ENCODE peak calls at places on chromosome 7, in four cellular contexts. A is fibroblast of mammary gland, E is cardiac muscle cell, T is foreskin fibroblast. B is an unnamed sample.
A peak's percentile ranks its signal among the peaks of the same experiment; 100 is the strongest.

GRCh38 chr7:82294258-82294855 is 149.2 kb downstream of the CACNA2D1 start:
- DNase-seq in A (peak; percentile 65), T (peak; percentile 46), E (no peak), B (no peak)

GRCh38 chr7:152419473-152420429 is 16.1 kb downstream of the KMT2C start:
- DNase-seq in A (no peak), T (no peak), E (no peak), B (no peak)

GRCh38 chr7:112573302-112574039 is 92.7 kb downstream of the LSMEM1 start:
- DNase-seq in T (peak; percentile 20), E (no peak), A (peak; percentile 27), B (no peak)

GRCh38 chr7:128948312-128948973 is 10.7 kb downstream of the IRF5 start:
- DNase-seq in A (peak; percentile 8), E (no peak), T (no peak), B (no peak)

GRCh38 chr7:95264225-95264927 is 60.0 kb downstream of the PON1 start:
- DNase-seq in E (no peak), A (peak; percentile 52), T (peak; percentile 24), B (no peak)

GRCh38 chr7:2227699-2228098 is 5.0 kb downstream of the MAD1L1 start:
- DNase-seq in T (no peak), E (no peak), A (no peak), B (no peak)

GRCh38 chr7:140035400-140036223 is 27.1 kb downstream of the PARP12 start:
- DNase-seq in T (peak; percentile 85), E (no peak), A (peak; percentile 87), B (no peak)

GRCh38 chr7:95688931-95689453 is 83.4 kb upstream of the DYNC1I1 start:
- DNase-seq in E (no peak), T (peak; percentile 38), A (peak; percentile 56), B (no peak)

GRCh38 chr7:75734586-75735047 is 4.1 kb downstream of the HIP1 start:
- DNase-seq in E (peak; percentile 34), T (peak; percentile 47), A (peak; percentile 63), B (no peak)

GRCh38 chr7:80392229-80393169 is 119.4 kb downstream of the GNAT3 start:
- DNase-seq in T (peak; percentile 60), E (peak; percentile 25), A (peak; percentile 57), B (no peak)

GRCh38 chr7:2639994-2640830 is 8.4 kb downstream of the TTYH3 start:
- DNase-seq in E (no peak), T (no peak), A (no peak), B (no peak)

GRCh38 chr7:120052884-120053382 is 220.0 kb upstream of the KCND2 start:
- DNase-seq in T (peak; percentile 81), A (peak; percentile 99), E (no peak), B (no peak)

GRCh38 chr7:155796381-155797261 is 15.6 kb downstream of the SHH start:
- DNase-seq in T (peak; percentile 69), A (no peak), E (peak; percentile 65), B (peak; percentile 64)

GRCh38 chr7:158623241-158623640 is 35.6 kb upstream of the PTPRN2 start:
- DNase-seq in A (no peak), E (no peak), T (no peak), B (no peak)

GRCh38 chr7:20574784-20575757 is 40.4 kb upstream of the ABCB5 start:
- DNase-seq in A (no peak), E (no peak), T (no peak), B (no peak)

GRCh38 chr7:636396-636795 is 90.1 kb upstream of the DNAAF5 start:
- DNase-seq in E (peak; percentile 7), A (no peak), T (no peak), B (peak; percentile 37)

GRCh38 chr7:157000741-157001653 is 9.5 kb downstream of the MNX1 start:
- DNase-seq in T (peak; percentile 13), A (no peak), E (no peak), B (no peak)

GRCh38 chr7:133704436-133704835 is 422.7 kb upstream of the LRGUK start:
- DNase-seq in A (no peak), E (no peak), T (no peak), B (no peak)

GRCh38 chr7:128004623-128005022 is 26.6 kb downstream of the LRRC4 start:
- DNase-seq in E (no peak), T (no peak), A (no peak), B (no peak)

GRCh38 chr7:131808736-131809135 is 252.3 kb upstream of the PODXL start:
- DNase-seq in A (no peak), E (no peak), T (no peak), B (no peak)

GRCh38 chr7:95780665-95781064 is 8.3 kb downstream of the DYNC1I1 start:
- DNase-seq in E (no peak), T (no peak), A (no peak), B (no peak)

GRCh38 chr7:132121987-132122386 is 454.3 kb downstream of the PLXNA4 start:
- DNase-seq in E (no peak), T (no peak), A (no peak), B (no peak)

GRCh38 chr7:26500749-26501352 is 209.2 kb downstream of the SNX10 start:
- DNase-seq in E (peak; percentile 31), T (peak; percentile 7), A (peak; percentile 51), B (no peak)

GRCh38 chr7:72249106-72249505 is 163.0 kb downstream of the CALN1 start:
- DNase-seq in T (no peak), E (no peak), A (no peak), B (no peak)

GRCh38 chr7:36448781-36449379 is 59.2 kb downstream of the ANLN start:
- DNase-seq in T (peak; percentile 53), E (no peak), A (peak; percentile 22), B (no peak)

GRCh38 chr7:6164491-6164890 is 107.9 kb downstream of the CYTH3 start:
- DNase-seq in A (no peak), E (no peak), T (no peak), B (no peak)
- TF ChIP-seq CTCF in A (peak; percentile 8), E (no peak), T (no peak), B (no peak)

GRCh38 chr7:50369408-50370026 is 65.0 kb downstream of the IKZF1 start:
- DNase-seq in A (peak; percentile 32), T (no peak), E (peak; percentile 43), B (no peak)
- TF ChIP-seq CTCF in A (peak; percentile 59), T (no peak), E (peak; percentile 39), B (peak; percentile 88)

DNA sequence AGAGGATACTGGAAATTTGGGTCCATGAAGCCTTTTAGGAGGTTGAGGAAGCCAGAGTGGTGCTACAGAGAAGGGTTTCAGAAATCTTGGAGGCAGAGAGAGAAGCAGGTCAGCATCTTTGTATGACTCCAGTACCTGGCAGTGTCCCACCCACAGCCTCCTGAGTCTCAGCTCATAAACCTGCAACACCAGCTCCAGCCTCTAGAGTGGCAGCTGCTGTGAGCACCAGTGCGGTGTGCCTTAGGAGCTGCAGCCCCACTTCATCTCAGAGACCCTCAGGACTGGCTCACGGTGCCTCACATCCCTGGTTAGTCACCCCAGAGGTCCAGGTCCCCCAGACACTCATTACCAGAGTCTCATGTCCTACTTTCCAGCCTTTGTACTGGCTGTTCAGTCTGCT is 84.8 kb upstream of the PRKAR2B start:
- DNase-seq in T (no peak), A (no peak), E (peak; percentile 29), B (no peak)
- TF ChIP-seq CTCF in T (no peak), A (no peak), E (peak; percentile 18), B (no peak)

GRCh38 chr7:12596225-12596790 is 25.8 kb downstream of the SCIN start:
- DNase-seq in T (no peak), A (no peak), E (no peak), B (no peak)

GRCh38 chr7:12594122-12594897 is 23.8 kb downstream of the SCIN start:
- DNase-seq in E (no peak), T (no peak), A (peak; percentile 25), B (no peak)

GRCh38 chr7:12590559-12590958 is 20.0 kb downstream of the SCIN start:
- DNase-seq in T (no peak), E (no peak), A (no peak), B (no peak)

GRCh38 chr7:12595148-12595547 is 24.6 kb downstream of the SCIN start:
- DNase-seq in A (no peak), E (no peak), T (no peak), B (no peak)
- TF ChIP-seq CTCF in A (no peak), E (no peak), T (no peak), B (no peak)

GRCh38 chr7:108226723-108227359 is 96.7 kb upstream of the LAMB4 start:
- DNase-seq in E (no peak), A (no peak), T (no peak), B (no peak)

GRCh38 chr7:108224387-108224786 is 94.2 kb upstream of the LAMB4 start:
- DNase-seq in T (no peak), E (no peak), A (no peak), B (no peak)

GRCh38 chr7:108227360-108227749 is 97.2 kb upstream of the LAMB4 start:
- DNase-seq in E (no peak), A (no peak), T (no peak), B (no peak)

GRCh38 chr7:108225531-108226181 is 95.5 kb upstream of the LAMB4 start:
- DNase-seq in T (no peak), A (no peak), E (no peak), B (no peak)

GRCh38 chr7:108222236-108222892 is 92.2 kb upstream of the LAMB4 start:
- DNase-seq in E (peak; percentile 28), T (peak; percentile 80), A (no peak), B (no peak)
- TF ChIP-seq CTCF in E (peak; percentile 25), T (no peak), A (no peak), B (no peak)

DNA sequence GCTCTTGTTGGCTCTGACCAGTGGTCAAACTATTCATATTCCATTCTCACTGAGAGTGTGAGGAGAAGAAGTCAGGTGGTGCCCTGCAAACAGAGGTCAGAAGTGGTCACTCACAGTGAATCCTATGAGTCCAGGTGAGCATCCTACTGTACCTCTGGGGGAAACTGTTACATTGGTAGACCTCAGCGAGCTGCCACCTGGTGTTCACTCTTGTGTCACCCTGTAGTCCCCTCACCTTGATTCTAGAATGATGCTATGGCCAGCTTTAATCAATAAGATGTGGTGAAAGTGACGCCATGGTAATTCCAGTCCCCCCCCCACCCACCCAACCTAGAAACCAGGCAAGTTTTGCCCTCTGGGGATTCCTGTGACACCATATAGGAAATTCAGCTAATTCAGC is 1.2 kb upstream of the AMPH start:
- DNase-seq in E (no peak), T (peak; percentile 1), A (no peak), B (no peak)
- TF ChIP-seq CTCF in E (no peak), T (no peak), A (no peak), B (no peak)

GRCh38 chr7:154336295-154336694 is 284.1 kb downstream of the DPP6 start:
- DNase-seq in E (no peak), A (no peak), T (no peak), B (no peak)

GRCh38 chr7:154332776-154333175 is 280.6 kb downstream of the DPP6 start:
- DNase-seq in T (no peak), A (no peak), E (no peak), B (no peak)

GRCh38 chr7:154330318-154330717 is 278.1 kb downstream of the DPP6 start:
- DNase-seq in T (no peak), A (no peak), E (no peak), B (no peak)
- TF ChIP-seq CTCF in T (no peak), A (no peak), E (no peak), B (no peak)

GRCh38 chr7:55191926-55192692 is 173.0 kb upstream of the LANCL2 start:
- DNase-seq in T (no peak), A (no peak), E (no peak), B (no peak)
- TF ChIP-seq CTCF in T (no peak), A (no peak), E (peak; percentile 23), B (no peak)